ENCODE peak calls at places on chromosomes 4 and X, in eight cellular contexts. One of them, this sample, is unnamed. For H3K9me3, the result is how much of the 10 kb centered on the place peaks cover.

GRCh38 chr4:122632396-122633143 is 11.7 kb upstream of the IL21 start:
- DNase-seq in colonic mucosa: no peak
- DNase-seq in CD8-positive, alpha-beta memory T cell: no peak
- DNase-seq in effector memory CD4-positive, alpha-beta T cell: no peak
- DNase-seq in Karpas-422: peak
- DNase-seq in K562: no peak
- DNase-seq in fibroblast of lung: peak
- DNase-seq in prostate gland: no peak
- DNase-seq in this sample: no peak

GRCh38 chr4:174613979-174614378 is 91.7 kb upstream of the HPGD start:
- DNase-seq in colonic mucosa: no peak
- DNase-seq in CD8-positive, alpha-beta memory T cell: no peak
- DNase-seq in effector memory CD4-positive, alpha-beta T cell: no peak
- DNase-seq in Karpas-422: no peak
- DNase-seq in K562: no peak
- DNase-seq in fibroblast of lung: no peak
- DNase-seq in prostate gland: no peak
- DNase-seq in this sample: no peak

GRCh38 chrX:128781506-128781905 is 729.3 kb upstream of the ACTRT1 start:
- DNase-seq in colonic mucosa: peak
- DNase-seq in CD8-positive, alpha-beta memory T cell: peak
- DNase-seq in effector memory CD4-positive, alpha-beta T cell: no peak
- DNase-seq in Karpas-422: peak
- DNase-seq in K562: no peak
- DNase-seq in fibroblast of lung: no peak
- DNase-seq in prostate gland: peak
- DNase-seq in this sample: peak

GRCh38 chr4:1663549-1663948 is 20.6 kb downstream of the FAM53A start:
- DNase-seq in colonic mucosa: no peak
- DNase-seq in CD8-positive, alpha-beta memory T cell: no peak
- DNase-seq in effector memory CD4-positive, alpha-beta T cell: no peak
- DNase-seq in Karpas-422: no peak
- DNase-seq in K562: no peak
- DNase-seq in fibroblast of lung: no peak
- DNase-seq in prostate gland: no peak
- DNase-seq in this sample: no peak

GRCh38 chr4:149056615-149057014 is 614.4 kb upstream of the NR3C2 start:
- DNase-seq in colonic mucosa: no peak
- DNase-seq in CD8-positive, alpha-beta memory T cell: no peak
- DNase-seq in effector memory CD4-positive, alpha-beta T cell: no peak
- DNase-seq in Karpas-422: no peak
- DNase-seq in K562: no peak
- DNase-seq in fibroblast of lung: no peak
- DNase-seq in prostate gland: no peak
- DNase-seq in this sample: no peak

GRCh38 chr4:47913858-47914218 is 545 bp downstream of the NFXL1 start:
- DNase-seq in colonic mucosa: peak
- DNase-seq in CD8-positive, alpha-beta memory T cell: peak
- DNase-seq in effector memory CD4-positive, alpha-beta T cell: peak
- DNase-seq in Karpas-422: peak
- DNase-seq in K562: peak
- DNase-seq in fibroblast of lung: peak
- DNase-seq in prostate gland: peak
- DNase-seq in this sample: peak

GRCh38 chrX:65587616-65588526 is 53.3 kb upstream of the LAS1L start:
- DNase-seq in colonic mucosa: peak
- DNase-seq in CD8-positive, alpha-beta memory T cell: no peak
- DNase-seq in effector memory CD4-positive, alpha-beta T cell: no peak
- DNase-seq in Karpas-422: no peak
- DNase-seq in K562: peak
- DNase-seq in fibroblast of lung: peak
- DNase-seq in prostate gland: peak
- DNase-seq in this sample: no peak

GRCh38 chr4:7984286-7984925 is 44.7 kb upstream of the AFAP1 start:
- DNase-seq in colonic mucosa: peak
- DNase-seq in CD8-positive, alpha-beta memory T cell: no peak
- DNase-seq in effector memory CD4-positive, alpha-beta T cell: no peak
- DNase-seq in Karpas-422: no peak
- DNase-seq in K562: no peak
- DNase-seq in fibroblast of lung: no peak
- DNase-seq in prostate gland: no peak
- DNase-seq in this sample: no peak

GRCh38 chr4:3657917-3658913 is 108.0 kb upstream of the ADRA2C start:
- DNase-seq in colonic mucosa: no peak
- DNase-seq in CD8-positive, alpha-beta memory T cell: no peak
- DNase-seq in effector memory CD4-positive, alpha-beta T cell: no peak
- DNase-seq in Karpas-422: no peak
- DNase-seq in K562: no peak
- DNase-seq in fibroblast of lung: peak
- DNase-seq in prostate gland: no peak
- DNase-seq in this sample: no peak

GRCh38 chr4:79331126-79331876 is 5.4 kb upstream of the NAA11 start:
- DNase-seq in colonic mucosa: peak
- DNase-seq in CD8-positive, alpha-beta memory T cell: no peak
- DNase-seq in effector memory CD4-positive, alpha-beta T cell: no peak
- DNase-seq in Karpas-422: no peak
- DNase-seq in K562: no peak
- DNase-seq in fibroblast of lung: peak
- DNase-seq in prostate gland: no peak
- DNase-seq in this sample: no peak

GRCh38 chrX:152641996-152642395 is 4.3 kb downstream of the GABRQ start:
- DNase-seq in colonic mucosa: no peak
- DNase-seq in CD8-positive, alpha-beta memory T cell: no peak
- DNase-seq in effector memory CD4-positive, alpha-beta T cell: no peak
- DNase-seq in Karpas-422: peak
- DNase-seq in K562: peak
- DNase-seq in fibroblast of lung: no peak
- DNase-seq in prostate gland: no peak
- DNase-seq in this sample: no peak

GRCh38 chr4:111641813-111642579 is 503.3 kb upstream of the FAM241A start:
- DNase-seq in colonic mucosa: peak
- DNase-seq in CD8-positive, alpha-beta memory T cell: no peak
- DNase-seq in effector memory CD4-positive, alpha-beta T cell: no peak
- DNase-seq in Karpas-422: peak
- DNase-seq in K562: peak
- DNase-seq in fibroblast of lung: peak
- DNase-seq in prostate gland: peak
- DNase-seq in this sample: no peak

GRCh38 chr4:184514121-184514988 is 40.0 kb upstream of the IRF2 start:
- DNase-seq in colonic mucosa: peak
- DNase-seq in CD8-positive, alpha-beta memory T cell: no peak
- DNase-seq in effector memory CD4-positive, alpha-beta T cell: no peak
- DNase-seq in Karpas-422: no peak
- DNase-seq in K562: peak
- DNase-seq in fibroblast of lung: peak
- DNase-seq in prostate gland: no peak
- DNase-seq in this sample: no peak

GRCh38 chrX:112636288-112636687 is 43.5 kb downstream of the LHFPL1 start:
- DNase-seq in colonic mucosa: no peak
- DNase-seq in CD8-positive, alpha-beta memory T cell: no peak
- DNase-seq in effector memory CD4-positive, alpha-beta T cell: no peak
- DNase-seq in Karpas-422: no peak
- DNase-seq in K562: no peak
- DNase-seq in fibroblast of lung: peak
- DNase-seq in prostate gland: no peak
- DNase-seq in this sample: no peak

GRCh38 chr4:137804906-137805511 is 272.7 kb upstream of the PCDH18 start:
- DNase-seq in colonic mucosa: no peak
- DNase-seq in CD8-positive, alpha-beta memory T cell: no peak
- DNase-seq in effector memory CD4-positive, alpha-beta T cell: no peak
- DNase-seq in Karpas-422: no peak
- DNase-seq in K562: no peak
- DNase-seq in fibroblast of lung: no peak
- DNase-seq in prostate gland: no peak
- DNase-seq in this sample: no peak

GRCh38 chr4:163090997-163091684 is 75.5 kb downstream of the NAF1 start:
- DNase-seq in colonic mucosa: no peak
- DNase-seq in CD8-positive, alpha-beta memory T cell: no peak
- DNase-seq in effector memory CD4-positive, alpha-beta T cell: no peak
- DNase-seq in Karpas-422: no peak
- DNase-seq in K562: no peak
- DNase-seq in fibroblast of lung: no peak
- DNase-seq in prostate gland: no peak
- DNase-seq in this sample: no peak

GRCh38 chr4:75142850-75143249 is 209.9 kb downstream of the PARM1 start:
- DNase-seq in colonic mucosa: no peak
- DNase-seq in CD8-positive, alpha-beta memory T cell: no peak
- DNase-seq in effector memory CD4-positive, alpha-beta T cell: no peak
- DNase-seq in Karpas-422: no peak
- DNase-seq in K562: no peak
- DNase-seq in fibroblast of lung: peak
- DNase-seq in prostate gland: no peak
- DNase-seq in this sample: no peak

DNA sequence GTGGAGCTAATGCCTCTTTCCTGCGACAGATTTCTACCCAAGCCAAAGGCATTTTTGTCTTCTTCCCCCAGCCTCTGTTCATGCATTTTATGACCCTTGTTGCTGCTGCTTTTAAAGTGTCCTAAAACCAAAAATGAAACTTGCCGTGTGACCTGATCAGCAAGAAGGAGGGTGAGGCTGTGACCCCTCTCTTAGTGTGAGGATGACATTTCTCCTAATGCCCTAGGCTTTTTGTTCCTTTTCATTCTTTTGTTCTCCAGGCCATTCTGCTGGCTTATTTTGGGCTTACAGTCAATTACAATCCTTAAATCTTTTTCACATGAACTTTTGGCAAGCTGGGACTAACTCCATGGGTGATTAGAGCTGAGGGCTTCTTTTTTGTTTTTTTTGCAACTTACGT is 34.4 kb downstream of the PTTG2 start:
- DNase-seq in colonic mucosa: no peak
- DNase-seq in CD8-positive, alpha-beta memory T cell: no peak
- DNase-seq in effector memory CD4-positive, alpha-beta T cell: no peak
- DNase-seq in Karpas-422: no peak
- DNase-seq in K562: no peak
- DNase-seq in fibroblast of lung: no peak
- DNase-seq in prostate gland: no peak
- DNase-seq in this sample: no peak
- H3K27ac ChIP-seq in colonic mucosa: no peak
- H3K27ac ChIP-seq in CD8-positive, alpha-beta memory T cell: no peak
- H3K27ac ChIP-seq in effector memory CD4-positive, alpha-beta T cell: no peak
- H3K27ac ChIP-seq in Karpas-422: no peak
- H3K27ac ChIP-seq in K562: no peak
- H3K27ac ChIP-seq in fibroblast of lung: no peak
- H3K27ac ChIP-seq in prostate gland: no peak
- H3K27ac ChIP-seq in this sample: no peak

GRCh38 chrX:153732406-153732805 is 7.8 kb downstream of the ABCD1 start:
- DNase-seq in colonic mucosa: no peak
- DNase-seq in CD8-positive, alpha-beta memory T cell: no peak
- DNase-seq in effector memory CD4-positive, alpha-beta T cell: no peak
- DNase-seq in Karpas-422: no peak
- DNase-seq in K562: no peak
- DNase-seq in fibroblast of lung: no peak
- DNase-seq in prostate gland: no peak
- DNase-seq in this sample: no peak

GRCh38 chrX:153728951-153729631 is 4.4 kb downstream of the ABCD1 start:
- DNase-seq in colonic mucosa: no peak
- DNase-seq in CD8-positive, alpha-beta memory T cell: no peak
- DNase-seq in effector memory CD4-positive, alpha-beta T cell: no peak
- DNase-seq in Karpas-422: no peak
- DNase-seq in K562: no peak
- DNase-seq in fibroblast of lung: no peak
- DNase-seq in prostate gland: no peak
- DNase-seq in this sample: no peak

GRCh38 chrX:153733651-153734240 is 9.1 kb downstream of the ABCD1 start:
- DNase-seq in colonic mucosa: no peak
- DNase-seq in CD8-positive, alpha-beta memory T cell: no peak
- DNase-seq in effector memory CD4-positive, alpha-beta T cell: no peak
- DNase-seq in Karpas-422: no peak
- DNase-seq in K562: no peak
- DNase-seq in fibroblast of lung: no peak
- DNase-seq in prostate gland: no peak
- DNase-seq in this sample: no peak

GRCh38 chrX:153731117-153731844 is 6.6 kb downstream of the ABCD1 start:
- DNase-seq in colonic mucosa: no peak
- DNase-seq in CD8-positive, alpha-beta memory T cell: no peak
- DNase-seq in effector memory CD4-positive, alpha-beta T cell: no peak
- DNase-seq in Karpas-422: no peak
- DNase-seq in K562: no peak
- DNase-seq in fibroblast of lung: no peak
- DNase-seq in prostate gland: no peak
- DNase-seq in this sample: no peak

GRCh38 chrX:153731845-153732215 is 7.2 kb downstream of the ABCD1 start:
- DNase-seq in colonic mucosa: no peak
- DNase-seq in CD8-positive, alpha-beta memory T cell: no peak
- DNase-seq in effector memory CD4-positive, alpha-beta T cell: no peak
- DNase-seq in Karpas-422: no peak
- DNase-seq in K562: no peak
- DNase-seq in fibroblast of lung: no peak
- DNase-seq in prostate gland: no peak
- DNase-seq in this sample: no peak
- H3K9me3 ChIP-seq in colonic mucosa: under half
- H3K9me3 ChIP-seq in CD8-positive, alpha-beta memory T cell: under half
- H3K9me3 ChIP-seq in effector memory CD4-positive, alpha-beta T cell: under half
- H3K9me3 ChIP-seq in Karpas-422: under half
- H3K9me3 ChIP-seq in K562: under half
- H3K9me3 ChIP-seq in fibroblast of lung: under half
- H3K9me3 ChIP-seq in prostate gland: under half
- H3K9me3 ChIP-seq in this sample: under half

DNA sequence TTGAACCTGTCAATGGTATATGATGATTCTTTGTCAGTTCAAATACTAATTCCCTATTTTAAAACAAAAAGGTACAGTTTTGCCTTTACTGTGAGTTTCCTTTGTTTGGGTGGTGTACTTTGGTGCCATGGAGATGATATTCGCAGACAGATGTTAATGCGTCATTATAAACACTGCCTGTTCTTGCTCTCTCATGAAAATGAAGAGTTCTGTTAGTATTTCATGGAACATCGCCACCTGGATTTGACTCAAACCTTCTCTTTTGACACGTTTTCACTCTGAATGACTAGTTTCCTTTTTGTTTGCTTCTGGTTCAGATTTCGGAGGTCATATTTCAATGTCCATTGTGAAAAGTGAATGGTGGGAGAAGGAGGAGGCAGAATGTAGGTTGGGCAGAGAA is 6.9 kb upstream of the CTSO start:
- DNase-seq in colonic mucosa: no peak
- DNase-seq in CD8-positive, alpha-beta memory T cell: no peak
- DNase-seq in effector memory CD4-positive, alpha-beta T cell: no peak
- DNase-seq in Karpas-422: no peak
- DNase-seq in K562: no peak
- DNase-seq in fibroblast of lung: peak
- DNase-seq in prostate gland: no peak
- DNase-seq in this sample: no peak
- H3K4me3 ChIP-seq in colonic mucosa: no peak
- H3K4me3 ChIP-seq in CD8-positive, alpha-beta memory T cell: no peak
- H3K4me3 ChIP-seq in effector memory CD4-positive, alpha-beta T cell: no peak
- H3K4me3 ChIP-seq in Karpas-422: no peak
- H3K4me3 ChIP-seq in K562: no peak
- H3K4me3 ChIP-seq in fibroblast of lung: no peak
- H3K4me3 ChIP-seq in prostate gland: no peak
- H3K4me3 ChIP-seq in this sample: no peak

DNA sequence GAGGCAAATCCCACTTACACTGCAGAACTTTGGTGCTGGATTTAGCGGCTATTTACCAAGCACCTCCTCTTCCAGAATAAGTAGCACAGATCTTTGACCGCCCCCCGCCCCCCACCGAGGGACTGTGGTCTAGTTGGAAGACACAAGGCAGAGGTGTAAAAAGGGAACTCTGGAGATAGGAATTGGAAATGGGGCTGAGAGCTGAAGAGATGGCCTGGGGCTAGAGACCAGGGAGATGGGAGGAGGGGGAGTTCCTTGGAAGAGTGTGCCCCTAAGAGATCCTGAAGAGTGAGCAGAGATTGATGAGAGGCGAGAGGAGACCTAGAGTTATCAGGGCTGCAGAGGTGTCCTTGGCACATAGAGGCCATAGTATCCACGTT is 55.3 kb downstream of the TBL1X start:
- DNase-seq in colonic mucosa: no peak
- DNase-seq in CD8-positive, alpha-beta memory T cell: no peak
- DNase-seq in effector memory CD4-positive, alpha-beta T cell: no peak
- DNase-seq in Karpas-422: no peak
- DNase-seq in K562: no peak
- DNase-seq in fibroblast of lung: no peak
- DNase-seq in prostate gland: no peak
- DNase-seq in this sample: no peak
- H3K27ac ChIP-seq in colonic mucosa: no peak
- H3K27ac ChIP-seq in CD8-positive, alpha-beta memory T cell: no peak
- H3K27ac ChIP-seq in effector memory CD4-positive, alpha-beta T cell: no peak
- H3K27ac ChIP-seq in Karpas-422: no peak
- H3K27ac ChIP-seq in K562: no peak
- H3K27ac ChIP-seq in fibroblast of lung: no peak
- H3K27ac ChIP-seq in prostate gland: no peak
- H3K27ac ChIP-seq in this sample: no peak

This sample was measured in CD4-positive, alpha-beta memory T cell.